ENCODE peak calls at places on chromosomes 6 and 20, in six cellular contexts. One of them, this sample, is unnamed.

GRCh38 chr6:134464690-134465411 is 146.9 kb upstream of the SGK1 start:
- DNase-seq in NCI-H1417: peak
- DNase-seq in CD4-positive, alpha-beta T cell: no peak
- DNase-seq in right cardiac atrium: no peak
- DNase-seq in HFFc6: no peak
- DNase-seq in choroid plexus epithelial cell: peak
- DNase-seq in this sample: no peak

GRCh38 chr6:129120856-129121255 is 237.9 kb downstream of the LAMA2 start:
- DNase-seq in NCI-H1417: no peak
- DNase-seq in CD4-positive, alpha-beta T cell: no peak
- DNase-seq in right cardiac atrium: no peak
- DNase-seq in HFFc6: no peak
- DNase-seq in choroid plexus epithelial cell: peak
- DNase-seq in this sample: no peak

GRCh38 chr6:131231103-131231502 is 95.8 kb downstream of the AKAP7 start:
- DNase-seq in NCI-H1417: no peak
- DNase-seq in CD4-positive, alpha-beta T cell: no peak
- DNase-seq in right cardiac atrium: no peak
- DNase-seq in HFFc6: no peak
- DNase-seq in choroid plexus epithelial cell: peak
- DNase-seq in this sample: no peak

GRCh38 chr6:109465772-109466171 is 10.2 kb upstream of the MICAL1 start:
- DNase-seq in NCI-H1417: peak
- DNase-seq in CD4-positive, alpha-beta T cell: no peak
- DNase-seq in right cardiac atrium: no peak
- DNase-seq in HFFc6: no peak
- DNase-seq in choroid plexus epithelial cell: no peak
- DNase-seq in this sample: no peak

GRCh38 chr6:14747881-14748520 is 497.9 kb upstream of the JARID2 start:
- DNase-seq in NCI-H1417: no peak
- DNase-seq in CD4-positive, alpha-beta T cell: no peak
- DNase-seq in right cardiac atrium: no peak
- DNase-seq in HFFc6: no peak
- DNase-seq in choroid plexus epithelial cell: no peak
- DNase-seq in this sample: no peak

GRCh38 chr20:33729101-33729500 is 2.7 kb upstream of the ZNF341 start:
- DNase-seq in NCI-H1417: no peak
- DNase-seq in CD4-positive, alpha-beta T cell: no peak
- DNase-seq in right cardiac atrium: no peak
- DNase-seq in HFFc6: no peak
- DNase-seq in choroid plexus epithelial cell: no peak
- DNase-seq in this sample: no peak

GRCh38 chr6:139587469-139587868 is 213.0 kb upstream of the CITED2 start:
- DNase-seq in NCI-H1417: no peak
- DNase-seq in CD4-positive, alpha-beta T cell: no peak
- DNase-seq in right cardiac atrium: no peak
- DNase-seq in HFFc6: peak
- DNase-seq in choroid plexus epithelial cell: peak
- DNase-seq in this sample: no peak

GRCh38 chr6:6788394-6789020 is 200.0 kb downstream of the LY86 start:
- DNase-seq in NCI-H1417: peak
- DNase-seq in CD4-positive, alpha-beta T cell: no peak
- DNase-seq in right cardiac atrium: no peak
- DNase-seq in HFFc6: no peak
- DNase-seq in choroid plexus epithelial cell: peak
- DNase-seq in this sample: no peak

GRCh38 chr6:150528648-150529285 is 70.9 kb upstream of the PLEKHG1 start:
- DNase-seq in NCI-H1417: no peak
- DNase-seq in CD4-positive, alpha-beta T cell: no peak
- DNase-seq in right cardiac atrium: peak
- DNase-seq in HFFc6: no peak
- DNase-seq in choroid plexus epithelial cell: peak
- DNase-seq in this sample: peak

GRCh38 chr20:44129996-44130718 is 56.8 kb downstream of the JPH2 start:
- DNase-seq in NCI-H1417: no peak
- DNase-seq in CD4-positive, alpha-beta T cell: no peak
- DNase-seq in right cardiac atrium: no peak
- DNase-seq in HFFc6: peak
- DNase-seq in choroid plexus epithelial cell: no peak
- DNase-seq in this sample: no peak

GRCh38 chr6:23244300-23244699 is 674.9 kb downstream of the HDGFL1 start:
- DNase-seq in NCI-H1417: no peak
- DNase-seq in CD4-positive, alpha-beta T cell: no peak
- DNase-seq in right cardiac atrium: no peak
- DNase-seq in HFFc6: no peak
- DNase-seq in choroid plexus epithelial cell: peak
- DNase-seq in this sample: no peak

GRCh38 chr6:135789375-135789774 is 62.1 kb upstream of the PDE7B start:
- DNase-seq in NCI-H1417: no peak
- DNase-seq in CD4-positive, alpha-beta T cell: no peak
- DNase-seq in right cardiac atrium: no peak
- DNase-seq in HFFc6: no peak
- DNase-seq in choroid plexus epithelial cell: no peak
- DNase-seq in this sample: no peak

GRCh38 chr6:142680308-142680707 is 264.7 kb downstream of the HIVEP2 start:
- DNase-seq in NCI-H1417: no peak
- DNase-seq in CD4-positive, alpha-beta T cell: peak
- DNase-seq in right cardiac atrium: peak
- DNase-seq in HFFc6: no peak
- DNase-seq in choroid plexus epithelial cell: no peak
- DNase-seq in this sample: peak

GRCh38 chr6:147222160-147222838 is 18.1 kb downstream of the STXBP5 start:
- DNase-seq in NCI-H1417: no peak
- DNase-seq in CD4-positive, alpha-beta T cell: no peak
- DNase-seq in right cardiac atrium: no peak
- DNase-seq in HFFc6: peak
- DNase-seq in choroid plexus epithelial cell: peak
- DNase-seq in this sample: no peak

GRCh38 chr20:44198872-44199271 is 11.7 kb downstream of the OSER1 start:
- DNase-seq in NCI-H1417: no peak
- DNase-seq in CD4-positive, alpha-beta T cell: no peak
- DNase-seq in right cardiac atrium: no peak
- DNase-seq in HFFc6: no peak
- DNase-seq in choroid plexus epithelial cell: no peak
- DNase-seq in this sample: no peak

GRCh38 chr6:99178168-99178567 is 171.3 kb downstream of the FAXC start:
- DNase-seq in NCI-H1417: no peak
- DNase-seq in CD4-positive, alpha-beta T cell: no peak
- DNase-seq in right cardiac atrium: no peak
- DNase-seq in HFFc6: no peak
- DNase-seq in choroid plexus epithelial cell: no peak
- DNase-seq in this sample: no peak

GRCh38 chr20:44533928-44534327 is 12.1 kb upstream of the SERINC3 start:
- DNase-seq in NCI-H1417: no peak
- DNase-seq in CD4-positive, alpha-beta T cell: no peak
- DNase-seq in right cardiac atrium: no peak
- DNase-seq in HFFc6: no peak
- DNase-seq in choroid plexus epithelial cell: no peak
- DNase-seq in this sample: no peak

GRCh38 chr6:111243095-111243494 is 155.8 kb downstream of the SLC16A10 start:
- DNase-seq in NCI-H1417: no peak
- DNase-seq in CD4-positive, alpha-beta T cell: no peak
- DNase-seq in right cardiac atrium: no peak
- DNase-seq in HFFc6: no peak
- DNase-seq in choroid plexus epithelial cell: no peak
- DNase-seq in this sample: no peak

GRCh38 chr20:58553166-58553696 is 38.0 kb upstream of the APCDD1L start:
- DNase-seq in NCI-H1417: no peak
- DNase-seq in CD4-positive, alpha-beta T cell: no peak
- DNase-seq in right cardiac atrium: no peak
- DNase-seq in HFFc6: no peak
- DNase-seq in choroid plexus epithelial cell: no peak
- DNase-seq in this sample: no peak

GRCh38 chr20:39190666-39191570 is 228.8 kb downstream of the DHX35 start:
- DNase-seq in NCI-H1417: no peak
- DNase-seq in CD4-positive, alpha-beta T cell: no peak
- DNase-seq in right cardiac atrium: no peak
- DNase-seq in HFFc6: peak
- DNase-seq in choroid plexus epithelial cell: no peak
- DNase-seq in this sample: no peak

GRCh38 chr6:119312875-119313338 is 36.7 kb downstream of the MAN1A1 start:
- DNase-seq in NCI-H1417: no peak
- DNase-seq in CD4-positive, alpha-beta T cell: no peak
- DNase-seq in right cardiac atrium: no peak
- DNase-seq in HFFc6: no peak
- DNase-seq in choroid plexus epithelial cell: no peak
- DNase-seq in this sample: no peak

GRCh38 chr6:31806470-31807272 is at the start of gene LSM2:
- DNase-seq in NCI-H1417: peak
- DNase-seq in CD4-positive, alpha-beta T cell: peak
- DNase-seq in right cardiac atrium: peak
- DNase-seq in HFFc6: peak
- DNase-seq in choroid plexus epithelial cell: peak
- DNase-seq in this sample: peak

GRCh38 chr6:96721227-96721626 is 116.0 kb downstream of the GPR63 start:
- DNase-seq in NCI-H1417: no peak
- DNase-seq in CD4-positive, alpha-beta T cell: no peak
- DNase-seq in right cardiac atrium: no peak
- DNase-seq in HFFc6: no peak
- DNase-seq in choroid plexus epithelial cell: no peak
- DNase-seq in this sample: no peak

GRCh38 chr6:117169781-117170281 is 95.5 kb upstream of the VGLL2 start:
- DNase-seq in NCI-H1417: no peak
- DNase-seq in CD4-positive, alpha-beta T cell: no peak
- DNase-seq in right cardiac atrium: no peak
- DNase-seq in HFFc6: no peak
- DNase-seq in choroid plexus epithelial cell: no peak
- DNase-seq in this sample: no peak

GRCh38 chr6:157885211-157885788 is 62.3 kb downstream of the SNX9 start:
- DNase-seq in NCI-H1417: no peak
- DNase-seq in CD4-positive, alpha-beta T cell: peak
- DNase-seq in right cardiac atrium: no peak
- DNase-seq in HFFc6: no peak
- DNase-seq in choroid plexus epithelial cell: peak
- DNase-seq in this sample: no peak

GRCh38 chr20:5621305-5621704 is 128.9 kb upstream of the SHLD1 start:
- DNase-seq in NCI-H1417: peak
- DNase-seq in CD4-positive, alpha-beta T cell: no peak
- DNase-seq in right cardiac atrium: peak
- DNase-seq in HFFc6: no peak
- DNase-seq in choroid plexus epithelial cell: no peak
- DNase-seq in this sample: no peak

GRCh38 chr6:90610291-90610670 is 23.4 kb upstream of the MAP3K7 start:
- DNase-seq in NCI-H1417: no peak
- DNase-seq in CD4-positive, alpha-beta T cell: no peak
- DNase-seq in right cardiac atrium: no peak
- DNase-seq in HFFc6: no peak
- DNase-seq in choroid plexus epithelial cell: peak
- DNase-seq in this sample: no peak

GRCh38 chr20:50193851-50194830 is 3.5 kb downstream of the CEBPB start:
- DNase-seq in NCI-H1417: no peak
- DNase-seq in CD4-positive, alpha-beta T cell: no peak
- DNase-seq in right cardiac atrium: peak
- DNase-seq in HFFc6: peak
- DNase-seq in choroid plexus epithelial cell: peak
- DNase-seq in this sample: peak

GRCh38 chr6:74480561-74480960 is 725.3 kb downstream of the COL12A1 start:
- DNase-seq in NCI-H1417: no peak
- DNase-seq in CD4-positive, alpha-beta T cell: no peak
- DNase-seq in right cardiac atrium: no peak
- DNase-seq in HFFc6: no peak
- DNase-seq in choroid plexus epithelial cell: peak
- DNase-seq in this sample: no peak

GRCh38 chr6:72855471-72855870 is 233.6 kb downstream of the KCNQ5 start:
- DNase-seq in NCI-H1417: no peak
- DNase-seq in CD4-positive, alpha-beta T cell: no peak
- DNase-seq in right cardiac atrium: no peak
- DNase-seq in HFFc6: peak
- DNase-seq in choroid plexus epithelial cell: no peak
- DNase-seq in this sample: no peak

GRCh38 chr20:59571591-59572314 is 32.6 kb upstream of the PHACTR3 start:
- DNase-seq in NCI-H1417: peak
- DNase-seq in CD4-positive, alpha-beta T cell: peak
- DNase-seq in right cardiac atrium: peak
- DNase-seq in HFFc6: peak
- DNase-seq in choroid plexus epithelial cell: peak
- DNase-seq in this sample: peak

GRCh38 chr20:56409521-56409920 is 2.5 kb upstream of the CASS4 start:
- DNase-seq in NCI-H1417: no peak
- DNase-seq in CD4-positive, alpha-beta T cell: no peak
- DNase-seq in right cardiac atrium: no peak
- DNase-seq in HFFc6: no peak
- DNase-seq in choroid plexus epithelial cell: peak
- DNase-seq in this sample: no peak

GRCh38 chr6:84635081-84635745 is 129.2 kb downstream of the TBX18 start:
- DNase-seq in NCI-H1417: no peak
- DNase-seq in CD4-positive, alpha-beta T cell: no peak
- DNase-seq in right cardiac atrium: no peak
- DNase-seq in HFFc6: peak
- DNase-seq in choroid plexus epithelial cell: peak
- DNase-seq in this sample: peak

GRCh38 chr6:124795879-124796838 is 166.1 kb upstream of the RNF217 start:
- DNase-seq in NCI-H1417: peak
- DNase-seq in CD4-positive, alpha-beta T cell: no peak
- DNase-seq in right cardiac atrium: peak
- DNase-seq in HFFc6: no peak
- DNase-seq in choroid plexus epithelial cell: peak
- DNase-seq in this sample: peak

GRCh38 chr20:62900692-62901584 is 25.4 kb downstream of the DIDO1 start:
- DNase-seq in NCI-H1417: no peak
- DNase-seq in CD4-positive, alpha-beta T cell: no peak
- DNase-seq in right cardiac atrium: no peak
- DNase-seq in HFFc6: no peak
- DNase-seq in choroid plexus epithelial cell: no peak
- DNase-seq in this sample: no peak

GRCh38 chr20:35953411-35954199 is 697 bp downstream of the SCAND1 start:
- DNase-seq in NCI-H1417: peak
- DNase-seq in CD4-positive, alpha-beta T cell: peak
- DNase-seq in right cardiac atrium: peak
- DNase-seq in HFFc6: peak
- DNase-seq in choroid plexus epithelial cell: peak
- DNase-seq in this sample: peak

GRCh38 chr6:138242987-138243592 is 24.8 kb upstream of the PBOV1 start:
- DNase-seq in NCI-H1417: no peak
- DNase-seq in CD4-positive, alpha-beta T cell: no peak
- DNase-seq in right cardiac atrium: no peak
- DNase-seq in HFFc6: no peak
- DNase-seq in choroid plexus epithelial cell: no peak
- DNase-seq in this sample: no peak

GRCh38 chr20:37406010-37406998 is 60.4 kb downstream of the SRC start:
- DNase-seq in NCI-H1417: peak
- DNase-seq in CD4-positive, alpha-beta T cell: no peak
- DNase-seq in right cardiac atrium: peak
- DNase-seq in HFFc6: no peak
- DNase-seq in choroid plexus epithelial cell: no peak
- DNase-seq in this sample: peak

This sample was measured in left cardiac atrium.